ENCODE peak calls at places on chromosome 15, in six cellular contexts. G is sigmoid colon, E is hepatocyte, A is AG04450, R is PC-3, N is heart right ventricle. I is an unnamed sample.

GRCh38 chr15:75042730-75043508 is 19.5 kb downstream of the PPCDC start:
- DNase-seq in G (peak; percentile 84), E (peak; percentile 84), A (no peak), R (peak; percentile 59), N (peak; percentile 83), I (no peak)

GRCh38 chr15:88038261-88038660 is 218.3 kb downstream of the NTRK3 start:
- DNase-seq in G (no peak), E (no peak), A (no peak), R (no peak), N (no peak), I (no peak)

GRCh38 chr15:90413411-90414379 is 25.7 kb downstream of the IQGAP1 start:
- DNase-seq in G (no peak), E (peak; percentile 51), A (no peak), R (peak; percentile 35), N (no peak), I (no peak)

GRCh38 chr15:101152914-101153313 is 98.9 kb downstream of the CHSY1 start:
- DNase-seq in G (peak; percentile 52), E (no peak), A (no peak), R (peak; percentile 42), N (no peak), I (no peak)

GRCh38 chr15:67085818-67086649 is 20.6 kb downstream of the SMAD3 start:
- DNase-seq in G (no peak), E (no peak), A (peak; percentile 62), R (no peak), N (no peak), I (peak; percentile 88)

GRCh38 chr15:65887565-65887964 is 18.3 kb downstream of the RAB11A start:
- DNase-seq in G (no peak), E (no peak), A (no peak), R (no peak), N (no peak), I (no peak)

GRCh38 chr15:70063284-70063991 is 34.3 kb downstream of the TLE3 start:
- DNase-seq in G (no peak), E (peak; percentile 47), A (no peak), R (no peak), N (no peak), I (no peak)

GRCh38 chr15:34154725-34155204 is 52.9 kb downstream of the PGBD4 start:
- DNase-seq in G (no peak), E (peak; percentile 74), A (no peak), R (peak; percentile 77), N (no peak), I (no peak)

GRCh38 chr15:84826369-84826823 is 9.2 kb downstream of the ALPK3 start:
- DNase-seq in G (no peak), E (peak; percentile 44), A (no peak), R (peak; percentile 67), N (no peak), I (no peak)
- TF ChIP-seq CTCF in G (no peak), E (peak; percentile 41), A (peak; percentile 20), R (peak; percentile 77), N (peak; percentile 29), I (no peak)

GRCh38 chr15:78071378-78071777 is 6.1 kb downstream of the TBC1D2B start:
- DNase-seq in G (no peak), E (no peak), A (no peak), R (no peak), N (no peak), I (no peak)

GRCh38 chr15:78070049-78070698 is 7.3 kb downstream of the TBC1D2B start:
- DNase-seq in G (peak; percentile 65), E (no peak), A (no peak), R (peak; percentile 45), N (no peak), I (no peak)

GRCh38 chr15:78069630-78070029 is 7.9 kb downstream of the TBC1D2B start:
- DNase-seq in G (no peak), E (no peak), A (no peak), R (no peak), N (no peak), I (no peak)

GRCh38 chr15:78073026-78073425 is 4.5 kb downstream of the TBC1D2B start:
- DNase-seq in G (no peak), E (no peak), A (no peak), R (no peak), N (no peak), I (no peak)

GRCh38 chr15:78072080-78072892 is 5.2 kb downstream of the TBC1D2B start:
- DNase-seq in G (peak; percentile 81), E (peak; percentile 78), A (no peak), R (no peak), N (no peak), I (peak; percentile 81)
- TF ChIP-seq CTCF in G (no peak), E (no peak), A (no peak), R (no peak), N (no peak), I (no peak)

DNA sequence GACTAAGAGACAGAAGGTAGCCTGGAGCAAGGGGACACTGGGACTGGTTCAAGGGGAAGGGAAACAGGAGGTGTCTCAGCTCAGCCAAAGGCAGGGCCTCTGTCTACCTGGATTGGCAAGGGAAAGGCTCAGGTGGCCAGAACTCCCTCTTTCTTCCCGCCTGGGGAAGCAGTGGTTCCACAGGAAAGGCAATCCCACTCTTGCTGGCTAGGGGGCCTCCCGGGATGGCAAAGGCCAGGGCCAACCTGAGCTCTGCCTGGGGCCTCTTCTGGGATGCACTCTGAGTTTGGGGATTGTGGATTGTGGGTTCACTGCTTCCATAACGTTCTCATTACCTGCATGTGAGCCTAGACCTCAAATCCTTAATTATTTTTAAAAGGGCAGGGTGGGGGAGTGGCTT is 13.0 kb upstream of the PARP6 start:
- DNase-seq in G (no peak), E (no peak), A (no peak), R (no peak), N (no peak), I (no peak)
- TF ChIP-seq CTCF in G (no peak), E (no peak), A (no peak), R (no peak), N (no peak), I (no peak)

DNA sequence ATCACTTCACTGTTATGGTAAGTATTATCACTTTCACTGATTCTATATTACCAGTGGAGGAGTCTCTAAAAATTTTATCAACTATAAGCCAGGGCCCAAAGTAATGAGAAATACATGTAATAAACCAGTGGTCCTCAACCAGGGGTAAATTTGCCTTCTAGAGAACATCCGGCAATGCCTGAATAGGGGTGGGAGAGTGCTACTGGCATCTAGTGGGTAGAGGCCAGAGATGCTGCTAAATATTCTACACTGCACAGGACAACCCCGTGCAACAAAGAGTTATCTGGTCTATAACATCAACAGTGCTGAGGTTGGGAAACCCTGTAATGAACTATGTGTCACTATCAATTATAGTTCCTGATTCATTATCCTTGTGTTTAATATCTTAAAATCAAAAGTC is 2.2 kb downstream of the LYSMD2 start:
- DNase-seq in G (no peak), E (no peak), A (no peak), R (no peak), N (no peak), I (no peak)
- TF ChIP-seq CTCF in G (no peak), E (no peak), A (no peak), R (no peak), N (no peak), I (no peak)

GRCh38 chr15:62928242-62928995 is 114.1 kb upstream of the TPM1 start:
- DNase-seq in G (no peak), E (peak; percentile 37), A (peak; percentile 64), R (peak; percentile 6), N (no peak), I (peak; percentile 79)
- TF ChIP-seq CTCF in G (no peak), E (peak; percentile 13), A (peak; percentile 42), R (no peak), N (peak; percentile 27), I (peak; percentile 39)

GRCh38 chr15:43526261-43526930 is 9.0 kb downstream of the MAP1A start:
- DNase-seq in G (no peak), E (no peak), A (no peak), R (no peak), N (no peak), I (no peak)
- TF ChIP-seq CTCF in G (no peak), E (no peak), A (no peak), R (no peak), N (no peak), I (no peak)